ENCODE peak calls at places on chromosome 3, in five cellular contexts. E is AG10803, I is fibroblast of pulmonary artery, A is GOT3, S is NCI-H1105 treated with DMSO at 0.1 percent for 48 hours. T is an unnamed sample.

GRCh38 chr3:161100994-161101393 is 4.2 kb downstream of the B3GALNT1 start:
- DNase-seq in I (no peak), S (no peak), E (no peak), A (no peak), T (no peak)

GRCh38 chr3:81713018-81713417 is 48.4 kb downstream of the GBE1 start:
- DNase-seq in E (no peak), S (no peak), I (peak), A (no peak), T (no peak)

GRCh38 chr3:177589041-177589650 is 391.9 kb upstream of the TBL1XR1 start:
- DNase-seq in E (peak), I (no peak), A (no peak), S (no peak), T (no peak)

GRCh38 chr3:129321887-129322286 is 43.2 kb downstream of the HMCES start:
- DNase-seq in E (no peak), I (no peak), A (no peak), S (no peak), T (no peak)

GRCh38 chr3:187210555-187211327 is 13.5 kb downstream of the RTP1 start:
- DNase-seq in S (no peak), E (peak), A (no peak), I (peak), T (peak)

GRCh38 chr3:187227658-187228258 is 30.5 kb downstream of the RTP1 start:
- DNase-seq in E (peak), S (no peak), A (no peak), I (peak), T (peak)

GRCh38 chr3:138114988-138115971 is at the start of gene DZIP1L:
- DNase-seq in E (peak), I (peak), S (peak), A (peak), T (peak)

GRCh38 chr3:27423463-27423862 is 54.3 kb upstream of the NEK10 start:
- DNase-seq in S (no peak), I (peak), A (no peak), E (peak), T (peak)

GRCh38 chr3:56976666-56977560 is 83.6 kb upstream of the SPATA12 start:
- DNase-seq in I (peak), E (peak), S (peak), A (no peak), T (peak)

GRCh38 chr3:149005424-149005823 is 14.1 kb downstream of the GYG1 start:
- DNase-seq in E (peak), I (peak), S (no peak), A (no peak), T (no peak)

GRCh38 chr3:71309342-71309741 is 274.2 kb downstream of the FOXP1 start:
- DNase-seq in E (peak), S (no peak), A (no peak), I (no peak), T (no peak)

T was measured in AG20443.